ENCODE peak calls at places on chromosomes 4 and X, in eight cellular contexts. D is mesenteric fat pad; C is cardiac fibroblast; U is amniotic stem cell; H is activated CD4-positive, CD25-positive, alpha-beta regulatory T cell treated with anti-CD3 and anti-CD28 coated beads, Interleukin-2, amount 50 U/mL, for 72 hours; X is A549; N is epithelial cell of esophagus; J is AG08395. A is an unnamed sample.

GRCh38 chr4:64718091-64718490 is 308.8 kb upstream of the TECRL start:
- DNase-seq in D (no peak), C (peak; percentile 14), U (no peak), H (no peak), X (no peak), N (peak; percentile 4), J (no peak), A (no peak)

GRCh38 chrX:97524997-97525396 is 641.3 kb downstream of the RPA4 start:
- DNase-seq in D (no peak), C (peak; percentile 36), U (no peak), H (no peak), X (no peak), N (peak; percentile 26), J (peak; percentile 26), A (no peak)

GRCh38 chrX:13752141-13752540 is 17.6 kb downstream of the OFD1 start:
- DNase-seq in D (no peak), C (no peak), U (no peak), H (no peak), X (no peak), N (peak; percentile 47), J (no peak), A (no peak)

GRCh38 chr4:125316781-125317525 is 2.2 kb downstream of the FAT4 start:
- DNase-seq in D (peak; percentile 89), C (peak; percentile 61), U (no peak), H (no peak), X (peak; percentile 55), N (peak; percentile 37), J (peak; percentile 24), A (no peak)

GRCh38 chrX:69748055-69748454 is 132.1 kb downstream of the EDA start:
- DNase-seq in D (no peak), C (no peak), U (no peak), H (no peak), X (no peak), N (no peak), J (no peak), A (no peak)

GRCh38 chr4:2843909-2844584 is 403 bp downstream of the ADD1 start:
- DNase-seq in D (no peak), C (peak; percentile 35), U (no peak), H (no peak), X (peak; percentile 15), N (peak; percentile 22), J (peak; percentile 17), A (peak; percentile 55)

GRCh38 chr4:145531791-145532190 is 50.1 kb downstream of the SMAD1 start:
- DNase-seq in D (no peak), C (no peak), U (no peak), H (no peak), X (no peak), N (no peak), J (no peak), A (no peak)

GRCh38 chr4:38681283-38682066 is 17.5 kb downstream of the KLF3 start:
- DNase-seq in D (no peak), C (peak; percentile 50), U (no peak), H (no peak), X (no peak), N (no peak), J (no peak), A (no peak)

GRCh38 chr4:13905543-13905942 is 278.0 kb upstream of the BOD1L1 start:
- DNase-seq in D (no peak), C (peak; percentile 97), U (no peak), H (no peak), X (peak; percentile 42), N (peak; percentile 62), J (no peak), A (no peak)

GRCh38 chrX:15564981-15565579 is 35.7 kb downstream of the ACE2 start:
- DNase-seq in D (no peak), C (peak; percentile 78), U (peak; percentile 15), H (no peak), X (peak; percentile 72), N (peak; percentile 86), J (peak; percentile 49), A (no peak)

GRCh38 chrX:17413228-17413627 is 38.2 kb downstream of the NHS start:
- DNase-seq in D (no peak), C (peak; percentile 67), U (peak; percentile 0), H (no peak), X (peak; percentile 29), N (peak; percentile 78), J (peak; percentile 32), A (no peak)

GRCh38 chr4:681736-682451 is 7.1 kb downstream of the SLC49A3 start:
- DNase-seq in D (no peak), C (no peak), U (no peak), H (no peak), X (peak; percentile 30), N (peak; percentile 77), J (no peak), A (no peak)

GRCh38 chr4:152038238-152038637 is 277.4 kb upstream of the GATB start:
- DNase-seq in D (no peak), C (peak; percentile 42), U (no peak), H (no peak), X (no peak), N (peak; percentile 42), J (no peak), A (no peak)

GRCh38 chrX:79506001-79506400 is 138.9 kb upstream of the ITM2A start:
- DNase-seq in D (no peak), C (no peak), U (no peak), H (no peak), X (no peak), N (peak; percentile 0), J (no peak), A (no peak)

GRCh38 chrX:48165246-48165645 is 31.3 kb downstream of the SSX5 start:
- DNase-seq in D (no peak), C (no peak), U (no peak), H (no peak), X (no peak), N (no peak), J (no peak), A (no peak)

GRCh38 chr4:8242782-8243556 is 26.6 kb upstream of the HTRA3 start:
- DNase-seq in D (no peak), C (no peak), U (no peak), H (no peak), X (no peak), N (peak; percentile 23), J (no peak), A (no peak)

GRCh38 chr4:98932539-98932938 is 3.6 kb upstream of the EIF4E start:
- DNase-seq in D (no peak), C (peak; percentile 80), U (no peak), H (no peak), X (no peak), N (peak; percentile 80), J (no peak), A (no peak)

GRCh38 chr4:149835280-149835679 is 19.6 kb upstream of the IQCM start:
- DNase-seq in D (no peak), C (no peak), U (no peak), H (no peak), X (no peak), N (no peak), J (no peak), A (no peak)

GRCh38 chr4:47831026-47831689 is 6.7 kb downstream of the CORIN start:
- DNase-seq in D (no peak), C (no peak), U (no peak), H (no peak), X (no peak), N (peak; percentile 44), J (no peak), A (no peak)

GRCh38 chrX:31580227-31580626 is 508.4 kb upstream of the FTHL17 start:
- DNase-seq in D (no peak), C (peak; percentile 23), U (no peak), H (no peak), X (no peak), N (no peak), J (no peak), A (no peak)

GRCh38 chr4:2071912-2072867 is 13.1 kb downstream of the NAT8L start:
- DNase-seq in D (no peak), C (no peak), U (no peak), H (peak; percentile 23), X (no peak), N (no peak), J (no peak), A (no peak)

GRCh38 chr4:71550220-71551190 is 211.7 kb downstream of the SLC4A4 start:
- DNase-seq in D (no peak), C (peak; percentile 59), U (peak; percentile 33), H (no peak), X (peak; percentile 53), N (peak; percentile 8), J (peak; percentile 19), A (no peak)

GRCh38 chrX:11193035-11193469 is 81.9 kb downstream of the HCCS start:
- DNase-seq in D (no peak), C (peak; percentile 25), U (no peak), H (no peak), X (no peak), N (peak; percentile 38), J (no peak), A (no peak)

GRCh38 chr4:17418010-17418409 is 93.9 kb downstream of the QDPR start:
- DNase-seq in D (no peak), C (no peak), U (no peak), H (no peak), X (no peak), N (no peak), J (no peak), A (no peak)

GRCh38 chrX:101658661-101659477 is 781 bp downstream of the ARMCX2 start:
- DNase-seq in D (no peak), C (peak; percentile 42), U (peak; percentile 3), H (peak; percentile 61), X (peak; percentile 24), N (peak; percentile 54), J (peak; percentile 79), A (peak; percentile 23)

GRCh38 chr4:60757986-60758385 is 442.1 kb upstream of the ADGRL3 start:
- DNase-seq in D (no peak), C (peak; percentile 47), U (no peak), H (no peak), X (no peak), N (no peak), J (no peak), A (no peak)

GRCh38 chr4:39913466-39913865 is 64.2 kb downstream of the PDS5A start:
- DNase-seq in D (no peak), C (no peak), U (no peak), H (no peak), X (no peak), N (no peak), J (no peak), A (no peak)

GRCh38 chrX:116009871-116010710 is 160.5 kb upstream of the AGTR2 start:
- DNase-seq in D (no peak), C (no peak), U (no peak), H (no peak), X (no peak), N (no peak), J (no peak), A (no peak)

GRCh38 chrX:7159132-7159861 is 11.3 kb upstream of the PUDP start:
- DNase-seq in D (no peak), C (peak; percentile 37), U (no peak), H (no peak), X (peak; percentile 47), N (peak; percentile 87), J (peak; percentile 59), A (no peak)

GRCh38 chr4:128379860-128380259 is 92.2 kb upstream of the PGRMC2 start:
- DNase-seq in D (no peak), C (peak; percentile 55), U (no peak), H (no peak), X (peak; percentile 53), N (peak; percentile 50), J (peak; percentile 28), A (no peak)

GRCh38 chrX:21723097-21723496 is 34.8 kb downstream of the SMPX start:
- DNase-seq in D (no peak), C (peak; percentile 25), U (no peak), H (no peak), X (no peak), N (no peak), J (peak; percentile 27), A (no peak)

GRCh38 chr4:166662266-166662843 is 571.9 kb downstream of the SPOCK3 start:
- DNase-seq in D (no peak), C (no peak), U (no peak), H (no peak), X (no peak), N (peak; percentile 32), J (no peak), A (no peak)

GRCh38 chrX:153361781-153362397 is 27.9 kb downstream of the ZNF275 start:
- DNase-seq in D (no peak), C (no peak), U (no peak), H (no peak), X (no peak), N (no peak), J (no peak), A (no peak)

GRCh38 chr4:124279741-124280140 is 432.8 kb downstream of the ANKRD50 start:
- DNase-seq in D (no peak), C (no peak), U (no peak), H (no peak), X (no peak), N (no peak), J (no peak), A (no peak)

A was measured in activated B cell treated with CpG ODN at 0.5 μM for 24 hours.